ENCODE peak calls at places on chromosomes 3 and 15, in five cellular contexts. D is cardiac muscle cell, N is psoas muscle, Q is dorsolateral prefrontal cortex, M is breast epithelium. R is an unnamed sample.

GRCh38 chr3:60557122-60557521 is 694.1 kb downstream of the FHIT start:
- DNase-seq in D (no peak), N (no peak), Q (no peak), M (no peak), R (no peak)

GRCh38 chr15:34951993-34952392 is 17.5 kb downstream of the AQR start:
- DNase-seq in D (no peak), N (no peak), Q (no peak), M (no peak), R (no peak)

GRCh38 chr15:99729920-99730319 is 3.3 kb downstream of the LYSMD4 start:
- DNase-seq in D (peak), N (no peak), Q (peak), M (peak), R (no peak)

GRCh38 chr3:123315271-123315595 is 113.5 kb downstream of the SEC22A start:
- DNase-seq in D (no peak), N (no peak), Q (no peak), M (no peak), R (no peak)

GRCh38 chr3:78734048-78734637 is 1033.7 kb downstream of the ROBO1 start:
- DNase-seq in D (peak), N (no peak), Q (no peak), M (no peak), R (no peak)

GRCh38 chr3:60779637-60780036 is 471.6 kb downstream of the FHIT start:
- DNase-seq in D (no peak), N (no peak), Q (no peak), M (no peak), R (no peak)

GRCh38 chr3:61236556-61236955 is 14.7 kb downstream of the FHIT start:
- DNase-seq in D (no peak), N (no peak), Q (no peak), M (no peak), R (no peak)

GRCh38 chr3:169207089-169207488 is 456.4 kb downstream of the MECOM start:
- DNase-seq in D (no peak), N (no peak), Q (no peak), M (no peak), R (no peak)

GRCh38 chr3:194750409-194750808 is 64.7 kb downstream of the FAM43A start:
- DNase-seq in D (no peak), N (no peak), Q (no peak), M (no peak), R (no peak)

GRCh38 chr15:34366271-34367043 is 539 bp downstream of the LPCAT4 start:
- DNase-seq in D (peak), N (peak), Q (peak), M (no peak), R (peak)

GRCh38 chr15:51089699-51090098 is 5.0 kb downstream of the TNFAIP8L3 start:
- DNase-seq in D (no peak), N (no peak), Q (no peak), M (no peak), R (no peak)

GRCh38 chr15:42427429-42428223 is 63.3 kb downstream of the ZNF106 start:
- DNase-seq in D (no peak), N (no peak), Q (no peak), M (no peak), R (no peak)

GRCh38 chr3:132135628-132136333 is 101.0 kb upstream of the CPNE4 start:
- DNase-seq in D (no peak), N (no peak), Q (no peak), M (no peak), R (no peak)

GRCh38 chr3:88038561-88038960 is 20.2 kb downstream of the CGGBP1 start:
- DNase-seq in D (no peak), N (no peak), Q (no peak), M (no peak), R (no peak)

GRCh38 chr15:85722374-85722773 is 72.4 kb downstream of the KLHL25 start:
- DNase-seq in D (no peak), N (no peak), Q (no peak), M (no peak), R (no peak)

GRCh38 chr3:183254816-183255730 is 2.0 kb downstream of the B3GNT5 start:
- DNase-seq in D (no peak), N (no peak), Q (no peak), M (no peak), R (no peak)

GRCh38 chr3:21508244-21508643 is 242.8 kb downstream of the ZNF385D start:
- DNase-seq in D (no peak), N (no peak), Q (no peak), M (no peak), R (no peak)

GRCh38 chr3:190086191-190086590 is 34.5 kb downstream of the P3H2 start:
- DNase-seq in D (peak), N (no peak), Q (no peak), M (no peak), R (no peak)

GRCh38 chr15:33234019-33234418 is 39.5 kb upstream of the FMN1 start:
- DNase-seq in D (peak), N (no peak), Q (no peak), M (no peak), R (no peak)

GRCh38 chr3:179174898-179175297 is 26.7 kb downstream of the PIK3CA start:
- DNase-seq in D (no peak), N (no peak), Q (no peak), M (no peak), R (no peak)

GRCh38 chr3:40009991-40010390 is 200.6 kb downstream of the MYRIP start:
- DNase-seq in D (no peak), N (no peak), Q (no peak), M (peak), R (no peak)

GRCh38 chr15:38652998-38653397 is 88.4 kb upstream of the RASGRP1 start:
- DNase-seq in D (no peak), N (no peak), Q (no peak), M (no peak), R (no peak)

GRCh38 chr3:138078901-138079344 is 36.5 kb downstream of the DZIP1L start:
- DNase-seq in D (no peak), N (no peak), Q (no peak), M (no peak), R (no peak)

GRCh38 chr15:89150286-89150685 is 62.0 kb downstream of the ABHD2 start:
- DNase-seq in D (no peak), N (no peak), Q (no peak), M (no peak), R (no peak)

GRCh38 chr3:196179380-196180308 is 31.6 kb downstream of the ZDHHC19 start:
- DNase-seq in D (no peak), N (peak), Q (peak), M (no peak), R (no peak)

GRCh38 chr15:40444741-40445140 is 4.0 kb downstream of the BAHD1 start:
- DNase-seq in D (no peak), N (no peak), Q (no peak), M (no peak), R (no peak)

GRCh38 chr3:67349551-67350174 is 304.7 kb downstream of the SUCLG2 start:
- DNase-seq in D (no peak), N (no peak), Q (no peak), M (no peak), R (no peak)

GRCh38 chr3:126083138-126083445 is 832 bp downstream of the SLC41A3 start:
- DNase-seq in D (no peak), N (no peak), Q (no peak), M (no peak), R (no peak)

GRCh38 chr15:73474785-73475184 is 31.8 kb downstream of the REC114 start:
- DNase-seq in D (no peak), N (no peak), Q (no peak), M (no peak), R (no peak)

GRCh38 chr15:101309436-101310162 is 14.6 kb upstream of the SNRPA1 start:
- DNase-seq in D (no peak), N (no peak), Q (no peak), M (no peak), R (peak)

GRCh38 chr3:157530637-157531300 is 27.6 kb upstream of the VEPH1 start:
- DNase-seq in D (no peak), N (no peak), Q (no peak), M (no peak), R (no peak)

GRCh38 chr3:45092132-45093031 is 53.8 kb downstream of the CDCP1 start:
- DNase-seq in D (no peak), N (no peak), Q (no peak), M (no peak), R (no peak)

GRCh38 chr3:66450389-66451022 is 50.3 kb downstream of the LRIG1 start:
- DNase-seq in D (no peak), N (peak), Q (no peak), M (peak), R (no peak)

GRCh38 chr3:146390967-146391366 is 78.4 kb downstream of the PLSCR2 start:
- DNase-seq in D (no peak), N (no peak), Q (no peak), M (no peak), R (no peak)

GRCh38 chr3:126051234-126051633 is 32.7 kb downstream of the SLC41A3 start:
- DNase-seq in D (no peak), N (no peak), Q (no peak), M (no peak), R (no peak)

GRCh38 chr15:94312946-94313345 is 81.6 kb downstream of the MCTP2 start:
- DNase-seq in D (no peak), N (no peak), Q (no peak), M (no peak), R (no peak)

GRCh38 chr3:61537366-61537765 is 24.0 kb upstream of the PTPRG start:
- DNase-seq in D (peak), N (no peak), Q (no peak), M (no peak), R (peak)

GRCh38 chr3:173479301-173479700 is 81.8 kb downstream of the NLGN1 start:
- DNase-seq in D (no peak), N (no peak), Q (no peak), M (no peak), R (no peak)

GRCh38 chr3:173354124-173354523 is 43.4 kb upstream of the NLGN1 start:
- DNase-seq in D (no peak), N (no peak), Q (no peak), M (no peak), R (no peak)

DNA sequence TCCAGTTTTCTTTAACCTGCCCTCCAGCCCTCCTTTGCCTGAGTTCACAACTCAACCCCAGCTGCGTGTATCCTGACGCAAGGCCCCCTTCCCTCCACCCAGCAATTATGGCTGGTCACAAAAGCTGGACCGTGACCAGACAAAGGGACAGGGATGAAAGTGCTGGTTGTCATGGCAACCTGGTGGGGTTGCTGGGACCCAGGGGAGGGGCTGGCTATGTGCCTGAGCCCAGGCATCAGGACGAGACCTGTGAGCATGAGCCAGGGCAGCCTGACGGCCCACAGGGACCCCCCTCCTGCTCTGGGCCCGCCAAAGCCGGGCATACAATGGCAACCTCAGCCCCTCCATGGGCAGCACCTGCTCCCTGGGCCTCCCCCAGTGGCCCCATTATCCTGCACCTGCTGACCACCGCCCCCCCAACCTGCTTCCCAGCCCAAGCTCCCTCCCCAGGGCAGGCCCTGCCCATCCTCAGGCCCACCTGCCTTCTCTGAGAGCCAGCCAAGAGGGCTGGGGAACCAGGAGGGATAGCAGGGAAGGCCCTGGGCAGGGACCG is 4.5 kb upstream of the DNAH1 start:
- DNase-seq in D (no peak), N (no peak), Q (no peak), M (no peak), R (no peak)
- H3K27ac ChIP-seq in D (no peak), N (no peak), Q (no peak), M (no peak), R (no peak)

DNA sequence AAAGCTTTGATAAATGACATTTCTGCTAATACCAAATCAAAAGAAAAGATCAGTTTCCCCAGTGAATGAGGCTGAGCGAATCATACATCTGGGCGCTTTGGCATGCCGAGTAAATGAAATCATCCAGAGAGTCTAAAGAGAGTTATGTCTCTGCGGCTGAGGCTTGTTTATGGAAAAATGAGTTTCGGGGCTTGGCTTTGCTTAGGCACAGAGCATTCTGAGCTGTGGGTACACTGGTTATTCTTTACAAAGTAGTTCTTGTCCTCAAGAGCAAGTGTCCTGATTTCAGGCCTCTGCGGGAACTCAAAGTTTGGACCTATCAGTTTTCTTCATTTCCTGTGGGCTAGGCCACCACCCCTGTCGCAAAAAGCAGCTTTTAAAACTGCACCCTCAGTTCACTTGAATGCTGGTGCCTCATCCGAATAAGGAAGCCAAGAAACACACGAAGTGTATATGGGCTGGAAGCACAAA is 109.9 kb upstream of the TGFBR2 start:
- DNase-seq in D (no peak), N (peak), Q (no peak), M (no peak), R (peak)
- H3K27ac ChIP-seq in D (no peak), N (peak), Q (no peak), M (no peak), R (peak)

DNA sequence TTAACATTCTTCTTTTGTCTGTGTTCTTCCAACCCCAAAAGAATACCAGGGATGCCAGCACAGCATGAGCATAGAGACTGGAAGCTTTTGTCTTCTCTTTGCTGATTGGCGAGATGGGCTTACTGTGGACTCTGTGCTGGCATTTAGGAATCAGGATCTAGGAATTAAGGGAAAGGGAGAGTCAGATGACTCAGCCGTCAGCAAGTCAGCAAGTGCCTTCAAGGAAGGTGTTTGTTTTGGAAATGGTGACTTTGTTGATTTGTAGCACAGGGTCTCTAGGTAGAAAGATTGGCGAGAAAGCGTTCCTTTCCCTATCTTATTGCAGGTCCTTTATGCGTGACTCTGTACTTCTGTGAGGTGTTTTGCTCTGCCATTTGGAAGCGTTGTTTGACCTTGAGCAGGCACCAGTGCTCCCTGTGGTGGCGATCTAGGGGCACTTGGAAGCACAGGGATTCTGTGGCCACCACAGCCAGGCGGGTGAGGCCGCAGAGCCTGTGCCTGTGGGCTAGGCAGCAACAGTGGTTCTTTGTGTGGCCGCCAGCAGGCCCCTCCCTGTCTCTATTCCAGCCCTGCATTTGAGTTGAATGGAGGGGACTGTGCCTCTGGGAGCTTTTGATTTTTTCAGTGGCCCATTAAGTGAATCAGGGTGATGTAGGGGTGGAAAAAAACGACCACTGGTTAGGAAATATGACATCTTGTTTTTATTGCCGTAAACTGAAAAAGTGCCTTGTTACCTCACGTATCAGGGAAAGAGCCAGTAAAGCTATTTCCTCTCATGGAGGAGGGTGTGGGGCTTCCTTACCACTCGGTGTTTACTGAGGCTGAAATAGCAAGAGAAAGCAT is 19.0 kb downstream of the FAN1 start:
- DNase-seq in D (no peak), N (no peak), Q (peak), M (peak), R (peak)
- H3K27ac ChIP-seq in D (peak), N (peak), Q (peak), M (peak), R (peak)

DNA sequence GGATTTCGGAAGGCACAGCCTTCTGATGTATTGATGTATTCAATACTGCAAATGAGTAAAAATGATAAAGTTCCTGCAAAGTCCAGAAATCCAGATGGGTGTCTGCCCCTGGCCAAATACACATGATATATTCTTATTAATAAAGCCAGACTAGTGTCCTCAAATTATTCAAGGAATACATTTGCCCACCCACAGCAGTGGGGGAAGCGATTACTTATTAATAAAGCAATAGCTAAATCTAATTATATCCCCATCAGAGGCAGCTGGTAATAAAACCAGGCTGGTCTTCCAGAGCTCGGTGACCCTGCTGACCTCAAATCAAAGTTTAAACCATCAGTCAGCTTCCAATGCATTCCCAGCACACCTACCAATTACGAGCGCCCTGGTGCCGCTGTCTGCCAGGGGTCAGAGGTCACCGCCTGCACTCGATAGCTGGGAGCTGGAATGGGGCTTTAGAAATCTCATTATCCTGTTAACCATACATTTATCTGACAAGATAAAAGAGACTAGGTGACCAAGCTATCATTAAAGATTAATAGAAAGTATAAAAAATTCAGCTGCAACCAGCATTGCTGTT is 330.3 kb downstream of the UACA start:
- DNase-seq in D (no peak), N (no peak), Q (no peak), M (no peak), R (no peak)
- H3K27ac ChIP-seq in D (no peak), N (no peak), Q (no peak), M (no peak), R (no peak)

R was measured in heart left ventricle.